ENCODE peak calls at places on chromosome 16, in seven cellular contexts. F, Y, A, Z, Q, H and N are unnamed samples.

GRCh38 chr16:17512636-17513220 is 42.0 kb upstream of the XYLT1 start:
- DNase-seq in F (no peak), Y (no peak), A (no peak), Z (no peak), Q (no peak), H (no peak), N (no peak)

GRCh38 chr16:65917466-65917865 is 449.0 kb upstream of the CDH5 start:
- DNase-seq in F (no peak), Y (no peak), A (no peak), Z (no peak), Q (no peak), H (no peak), N (no peak)

GRCh38 chr16:20614201-20615141 is 38.3 kb upstream of the ACSM2B start:
- DNase-seq in F (no peak), Y (no peak), A (no peak), Z (no peak), Q (no peak), H (no peak), N (no peak)

GRCh38 chr16:88444826-88445582 is 8.1 kb upstream of the ZFPM1 start:
- DNase-seq in F (no peak), Y (no peak), A (no peak), Z (no peak), Q (no peak), H (no peak), N (no peak)

GRCh38 chr16:88923450-88923849 is 53.6 kb downstream of the CBFA2T3 start:
- DNase-seq in F (no peak), Y (no peak), A (no peak), Z (no peak), Q (no peak), H (no peak), N (no peak)

GRCh38 chr16:73145166-73145565 is 97.2 kb upstream of the ZFHX3 start:
- DNase-seq in F (no peak), Y (no peak), A (no peak), Z (no peak), Q (no peak), H (no peak), N (no peak)

GRCh38 chr16:89140401-89140800 is 31.1 kb upstream of the CDH15 start:
- DNase-seq in F (no peak), Y (no peak), A (no peak), Z (no peak), Q (no peak), H (no peak), N (no peak)

GRCh38 chr16:69613283-69614154 is 47.8 kb downstream of the NFAT5 start:
- DNase-seq in F (peak; percentile 3), Y (no peak), A (no peak), Z (no peak), Q (no peak), H (no peak), N (no peak)

GRCh38 chr16:80973991-80974390 is 32.7 kb downstream of the CMC2 start:
- DNase-seq in F (no peak), Y (no peak), A (no peak), Z (no peak), Q (peak; percentile 42), H (no peak), N (no peak)

GRCh38 chr16:50709061-50709695 is 15.8 kb downstream of the NOD2 start:
- DNase-seq in F (no peak), Y (no peak), A (no peak), Z (no peak), Q (no peak), H (no peak), N (no peak)

GRCh38 chr16:82544378-82544777 is 82.4 kb upstream of the CDH13 start:
- DNase-seq in F (no peak), Y (no peak), A (no peak), Z (no peak), Q (no peak), H (no peak), N (peak; percentile 7)

GRCh38 chr16:84065536-84066132 is 23.0 kb upstream of the SLC38A8 start:
- DNase-seq in F (peak; percentile 14), Y (no peak), A (no peak), Z (peak; percentile 45), Q (peak; percentile 60), H (peak; percentile 17), N (peak; percentile 44)

GRCh38 chr16:87897563-87898505 is 28.5 kb upstream of the SLC7A5 start:
- DNase-seq in F (no peak), Y (peak; percentile 62), A (no peak), Z (no peak), Q (no peak), H (no peak), N (no peak)

GRCh38 chr16:24511174-24511573 is 28.2 kb upstream of the RBBP6 start:
- DNase-seq in F (no peak), Y (no peak), A (no peak), Z (no peak), Q (no peak), H (no peak), N (no peak)

GRCh38 chr16:78292726-78293380 is 193.4 kb downstream of the WWOX start:
- DNase-seq in F (no peak), Y (no peak), A (no peak), Z (no peak), Q (no peak), H (no peak), N (no peak)

GRCh38 chr16:81500833-81501521 is 56.4 kb downstream of the CMIP start:
- DNase-seq in F (peak; percentile 91), Y (no peak), A (no peak), Z (no peak), Q (peak; percentile 98), H (no peak), N (no peak)

GRCh38 chr16:86909359-86910145 is 331.2 kb downstream of the FOXL1 start:
- DNase-seq in F (no peak), Y (no peak), A (no peak), Z (no peak), Q (no peak), H (no peak), N (no peak)

GRCh38 chr16:54077412-54077821 is 209.2 kb downstream of the IRX3 start:
- DNase-seq in F (peak; percentile 23), Y (no peak), A (no peak), Z (peak; percentile 30), Q (peak; percentile 79), H (no peak), N (no peak)

GRCh38 chr16:62966626-62967025 is 930.4 kb upstream of the CDH8 start:
- DNase-seq in F (no peak), Y (no peak), A (no peak), Z (no peak), Q (no peak), H (no peak), N (no peak)

GRCh38 chr16:62041401-62041800 is 5.2 kb upstream of the CDH8 start:
- DNase-seq in F (peak; percentile 3), Y (no peak), A (no peak), Z (peak; percentile 67), Q (peak; percentile 39), H (no peak), N (peak; percentile 3)

GRCh38 chr16:86498661-86499493 is 11.4 kb upstream of the FOXF1 start:
- DNase-seq in F (no peak), Y (no peak), A (no peak), Z (no peak), Q (no peak), H (no peak), N (no peak)

GRCh38 chr16:2771496-2772402 is 5.3 kb downstream of the ELOB start:
- DNase-seq in F (no peak), Y (no peak), A (no peak), Z (no peak), Q (no peak), H (no peak), N (no peak)

GRCh38 chr16:89103156-89103555 is 9.5 kb downstream of the ACSF3 start:
- DNase-seq in F (no peak), Y (no peak), A (no peak), Z (no peak), Q (no peak), H (no peak), N (no peak)

GRCh38 chr16:85898521-85899442 is at the start of gene IRF8:
- DNase-seq in F (no peak), Y (peak; percentile 86), A (peak; percentile 81), Z (no peak), Q (no peak), H (peak; percentile 53), N (no peak)

GRCh38 chr16:75695708-75696107 is 5.6 kb downstream of the DUXB start:
- DNase-seq in F (no peak), Y (no peak), A (no peak), Z (peak; percentile 1), Q (peak; percentile 7), H (no peak), N (no peak)